ENCODE peak calls at places on chromosome 6, in six cellular contexts. O, R, I, M, S and B are unnamed samples. For H3K4me1, the result is how much of the 10 kb centered on the place peaks cover.

GRCh38 chr6:158233214-158233795 is 65.2 kb downstream of the GTF2H5 start:
- DNase-seq in O (no peak), R (no peak), I (peak), M (no peak), S (no peak), B (no peak)

GRCh38 chr6:128518531-128519131 is 1.8 kb downstream of the PTPRK start:
- DNase-seq in O (no peak), R (peak), I (no peak), M (no peak), S (no peak), B (no peak)

GRCh38 chr6:133179483-133179882 is 61.7 kb upstream of the EYA4 start:
- DNase-seq in O (no peak), R (peak), I (no peak), M (no peak), S (no peak), B (no peak)

GRCh38 chr6:46973029-46973428 is 51.3 kb upstream of the ADGRF5 start:
- DNase-seq in O (no peak), R (no peak), I (no peak), M (no peak), S (no peak), B (no peak)

GRCh38 chr6:166032366-166033171 is 135.1 kb downstream of the TBXT start:
- DNase-seq in O (peak), R (no peak), I (peak), M (no peak), S (peak), B (no peak)

GRCh38 chr6:156867121-156867520 is 89.9 kb downstream of the ARID1B start:
- DNase-seq in O (no peak), R (no peak), I (peak), M (no peak), S (no peak), B (no peak)

GRCh38 chr6:170273191-170273590 is 17.7 kb downstream of the DLL1 start:
- DNase-seq in O (no peak), R (no peak), I (no peak), M (no peak), S (no peak), B (no peak)

GRCh38 chr6:95095271-95095670 is 482.1 kb upstream of the MANEA start:
- DNase-seq in O (no peak), R (no peak), I (no peak), M (no peak), S (no peak), B (peak)

GRCh38 chr6:107539409-107539808 is 49.5 kb downstream of the SOBP start:
- DNase-seq in O (peak), R (no peak), I (no peak), M (no peak), S (no peak), B (no peak)

GRCh38 chr6:104784884-104785283 is 74.8 kb downstream of the HACE1 start:
- DNase-seq in O (no peak), R (no peak), I (no peak), M (no peak), S (no peak), B (peak)

GRCh38 chr6:147227770-147228320 is 23.6 kb downstream of the STXBP5 start:
- DNase-seq in O (no peak), R (no peak), I (no peak), M (no peak), S (no peak), B (peak)

GRCh38 chr6:98516869-98517268 is 317.5 kb upstream of the POU3F2 start:
- DNase-seq in O (no peak), R (no peak), I (no peak), M (no peak), S (no peak), B (no peak)

GRCh38 chr6:113475392-113475791 is 381.8 kb upstream of the MARCKS start:
- DNase-seq in O (no peak), R (no peak), I (no peak), M (no peak), S (no peak), B (no peak)

GRCh38 chr6:134147033-134147533 is 94.7 kb upstream of the SLC2A12 start:
- DNase-seq in O (no peak), R (no peak), I (no peak), M (no peak), S (no peak), B (no peak)

GRCh38 chr6:117907600-117908245 is 659 bp downstream of the SLC35F1 start:
- DNase-seq in O (no peak), R (peak), I (peak), M (no peak), S (no peak), B (no peak)

GRCh38 chr6:133046576-133046975 is 194.6 kb upstream of the EYA4 start:
- DNase-seq in O (no peak), R (no peak), I (no peak), M (no peak), S (no peak), B (no peak)

GRCh38 chr6:158056804-158057203 is 75.1 kb downstream of the SYNJ2 start:
- DNase-seq in O (no peak), R (no peak), I (no peak), M (no peak), S (no peak), B (no peak)

GRCh38 chr6:40626886-40627285 is 39.7 kb upstream of the LRFN2 start:
- DNase-seq in O (no peak), R (no peak), I (no peak), M (no peak), S (no peak), B (peak)

GRCh38 chr6:169429001-169429400 is 175.4 kb upstream of the THBS2 start:
- DNase-seq in O (no peak), R (no peak), I (no peak), M (no peak), S (no peak), B (no peak)

GRCh38 chr6:90251295-90251992 is 45.2 kb downstream of the BACH2 start:
- DNase-seq in O (no peak), R (no peak), I (no peak), M (no peak), S (no peak), B (peak)

GRCh38 chr6:90257486-90257738 is 39.2 kb downstream of the BACH2 start:
- DNase-seq in O (no peak), R (no peak), I (no peak), M (no peak), S (no peak), B (no peak)

GRCh38 chr6:90256698-90257485 is 39.8 kb downstream of the BACH2 start:
- DNase-seq in O (no peak), R (no peak), I (no peak), M (no peak), S (peak), B (peak)

GRCh38 chr6:90250405-90250804 is 46.2 kb downstream of the BACH2 start:
- DNase-seq in O (no peak), R (no peak), I (no peak), M (no peak), S (no peak), B (no peak)

GRCh38 chr6:90253631-90254030 is 43.0 kb downstream of the BACH2 start:
- DNase-seq in O (no peak), R (no peak), I (no peak), M (no peak), S (no peak), B (no peak)
- H3K4me1 ChIP-seq in O (under half), R (under half), I (under half), M (under half), S (under half), B (under half)

DNA sequence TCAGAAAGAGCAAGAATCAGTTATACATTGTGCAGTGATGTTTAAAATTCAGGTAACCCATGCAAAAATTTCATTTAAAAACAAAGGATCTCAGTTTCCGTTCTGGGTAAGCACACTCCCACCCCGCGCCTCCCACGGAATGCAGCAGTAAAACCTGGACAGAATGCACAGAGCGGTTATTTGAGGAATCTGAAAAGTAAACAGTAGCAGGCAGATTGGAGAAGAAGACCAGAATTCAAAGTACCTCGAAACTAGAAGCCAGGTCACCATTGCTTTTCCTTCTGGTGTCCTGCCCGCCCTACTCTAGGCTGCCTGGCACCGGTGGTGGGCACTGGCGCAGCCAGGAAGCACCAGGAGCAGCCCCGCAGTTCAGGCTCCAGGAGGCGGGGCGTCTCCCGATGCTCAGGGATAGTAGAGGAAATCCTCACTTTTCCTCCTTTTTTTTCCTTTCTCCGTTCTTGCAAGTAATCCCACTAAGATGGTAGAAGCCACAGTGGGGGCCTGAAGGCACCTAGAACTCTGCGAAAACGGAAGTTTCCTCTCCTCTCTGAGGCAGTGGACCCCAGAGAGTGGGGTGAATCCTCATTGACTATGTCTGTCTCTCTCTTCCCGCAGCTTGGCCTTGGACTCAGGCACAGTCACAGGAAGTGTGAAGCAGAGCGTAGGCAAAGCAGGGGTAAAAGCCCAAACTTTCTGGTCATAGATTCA is 28.3 kb downstream of the METTL24 start:
- DNase-seq in O (no peak), R (no peak), I (peak), M (no peak), S (no peak), B (no peak)
- H3K4me1 ChIP-seq in O (under half), R (under half), I (under half), M (under half), S (under half), B (under half)

DNA sequence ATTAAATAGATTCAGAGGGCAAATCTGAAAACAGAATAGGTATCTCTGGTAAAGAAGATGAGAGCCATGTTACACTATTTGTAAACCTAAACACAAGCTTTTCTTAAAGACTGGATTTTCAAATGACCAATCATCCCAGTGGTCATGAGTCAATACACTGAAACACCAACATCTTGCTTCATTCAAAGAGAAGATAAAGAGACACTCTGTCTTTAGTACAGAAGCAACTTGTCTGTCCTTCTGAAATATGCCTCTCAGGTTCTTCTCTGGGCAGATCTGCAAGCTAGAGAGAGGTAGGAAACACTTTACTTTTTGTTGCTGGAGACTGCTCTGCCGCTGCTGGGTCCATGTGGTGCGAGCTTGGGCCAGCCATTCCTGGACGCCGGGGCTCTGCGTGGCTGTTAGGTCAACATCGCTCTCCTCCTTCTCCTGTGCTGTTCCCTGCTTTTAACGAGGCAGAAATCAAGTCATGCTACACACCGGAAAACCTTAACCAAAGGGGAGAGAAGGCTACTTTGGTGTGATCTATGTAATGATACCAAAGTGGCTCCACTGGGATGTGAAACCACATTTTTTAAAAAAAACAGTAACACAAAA is 368.2 kb downstream of the SYNE1 start:
- DNase-seq in O (no peak), R (no peak), I (no peak), M (no peak), S (no peak), B (no peak)
- H3K4me1 ChIP-seq in O (under half), R (under half), I (under half), M (under half), S (under half), B (under half)

DNA sequence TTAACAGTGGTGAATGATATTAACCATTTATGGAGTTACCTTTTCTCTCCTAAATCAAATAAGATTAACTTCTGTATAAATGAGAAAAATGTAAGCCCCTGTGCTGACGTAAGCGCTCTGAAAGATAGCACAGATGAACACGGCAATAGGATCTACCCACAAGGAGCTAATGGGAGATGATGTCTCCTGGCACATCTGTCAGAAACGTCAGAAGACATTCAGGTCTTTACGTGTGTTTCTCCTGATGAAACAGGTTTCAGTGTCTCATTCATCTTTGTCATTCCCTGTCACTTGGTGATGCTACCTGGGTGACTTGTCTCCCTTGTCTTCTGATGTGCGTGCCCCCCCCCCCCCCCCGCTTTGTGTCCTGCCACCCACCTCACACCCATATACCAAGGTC is 189.7 kb downstream of the DTNBP1 start:
- DNase-seq in O (no peak), R (no peak), I (peak), M (no peak), S (no peak), B (no peak)
- H3K4me1 ChIP-seq in O (under half), R (under half), I (under half), M (under half), S (under half), B (under half)

DNA sequence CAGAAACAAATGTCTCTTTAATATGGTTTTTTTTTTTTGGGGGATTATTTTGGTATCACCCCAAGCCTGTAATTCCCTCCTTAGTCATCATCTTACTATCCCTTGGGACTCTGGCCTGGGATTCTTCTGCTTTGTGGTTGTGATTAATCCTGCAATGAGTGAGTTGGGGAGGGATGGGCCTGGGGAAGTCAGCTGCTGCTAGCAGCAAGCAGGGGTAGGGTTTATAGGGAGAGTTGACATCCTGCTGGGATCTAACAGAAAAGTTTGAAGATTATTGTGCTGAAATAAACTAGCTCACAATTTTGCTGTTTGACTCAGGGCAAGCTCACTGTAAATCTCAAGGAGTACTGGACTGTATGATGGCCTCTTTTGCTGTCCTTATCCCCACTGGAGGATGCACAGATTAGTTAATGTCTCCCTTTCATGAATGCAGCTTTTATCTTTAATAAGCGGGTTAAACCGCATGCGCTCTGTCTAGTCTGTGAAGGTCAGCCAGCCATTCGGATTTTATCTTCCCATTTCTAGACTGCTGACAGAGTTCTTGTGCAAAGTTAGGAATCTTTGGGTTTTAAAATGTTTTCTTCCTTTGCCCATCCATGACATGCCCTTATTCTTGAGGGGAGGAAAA is 83.4 kb downstream of the JARID2 start:
- DNase-seq in O (no peak), R (peak), I (no peak), M (no peak), S (no peak), B (peak)
- H3K4me1 ChIP-seq in O (under half), R (under half), I (under half), M (under half), S (under half), B (under half)

GRCh38 chr6:75492769-75493168 is 831 bp downstream of the FILIP1 start:
- DNase-seq in O (peak), R (no peak), I (no peak), M (no peak), S (no peak), B (no peak)
- H3K4me1 ChIP-seq in O (under half), R (under half), I (under half), M (under half), S (under half), B (under half)